ENCODE peak calls at places on chromosome 4, in seven cellular contexts. X is lower leg skin, P is ovary, Q is right lobe of liver, E is tibial nerve, F is IMR-90, R is Peyer's patch. G is an unnamed sample.

GRCh38 chr4:76377922-76378321 is 43.0 kb downstream of the CCDC158 start:
- DNase-seq in E (no peak), F (peak), P (no peak), Q (peak), R (peak), X (no peak), G (peak)

GRCh38 chr4:106358899-106359298 is 9.7 kb downstream of the GIMD1 start:
- DNase-seq in Q (no peak), F (peak), E (no peak), R (no peak), P (no peak), X (no peak), G (no peak)

GRCh38 chr4:38663021-38663800 is 788 bp upstream of the KLF3 start:
- DNase-seq in F (no peak), X (no peak), R (no peak), Q (no peak), P (peak), E (no peak), G (peak)

GRCh38 chr4:153079824-153080486 is 124.3 kb upstream of the TRIM2 start:
- DNase-seq in Q (no peak), F (no peak), P (no peak), R (no peak), E (no peak), X (peak), G (peak)

GRCh38 chr4:153001626-153002025 is 65.5 kb downstream of the FHDC1 start:
- DNase-seq in Q (no peak), X (no peak), R (no peak), F (no peak), P (no peak), E (no peak), G (no peak)

GRCh38 chr4:52234539-52235174 is 183.6 kb downstream of the SPATA18 start:
- DNase-seq in E (peak), F (peak), P (peak), X (no peak), R (no peak), Q (no peak), G (no peak)

GRCh38 chr4:6534618-6535328 is 40.2 kb upstream of the MAN2B2 start:
- DNase-seq in E (no peak), R (no peak), Q (no peak), P (no peak), F (no peak), X (no peak), G (no peak)

GRCh38 chr4:116829187-116829586 is 256.2 kb downstream of the TRAM1L1 start:
- DNase-seq in P (no peak), R (no peak), Q (no peak), X (no peak), E (no peak), F (no peak), G (no peak)

GRCh38 chr4:169774466-169775445 is 17.0 kb upstream of the HPF1 start:
- DNase-seq in Q (peak), E (no peak), R (no peak), X (no peak), P (no peak), F (no peak), G (peak)

GRCh38 chr4:73901031-73901430 is 31.8 kb downstream of the CXCL1 start:
- DNase-seq in Q (no peak), X (no peak), F (peak), R (no peak), E (no peak), P (no peak), G (no peak)

GRCh38 chr4:165944900-165945299 is 71.9 kb downstream of the TLL1 start:
- DNase-seq in X (no peak), R (no peak), F (no peak), P (no peak), Q (no peak), E (no peak), G (no peak)

GRCh38 chr4:102620697-102621497 is 119.7 kb downstream of the NFKB1 start:
- DNase-seq in F (peak), Q (no peak), P (no peak), X (no peak), E (no peak), R (peak), G (peak)

GRCh38 chr4:38314663-38315062 is 349.3 kb upstream of the KLF3 start:
- DNase-seq in F (no peak), X (no peak), P (no peak), E (no peak), R (peak), Q (peak), G (peak)

GRCh38 chr4:142326181-142326580 is 519.9 kb downstream of the INPP4B start:
- DNase-seq in E (no peak), P (no peak), R (no peak), F (no peak), Q (no peak), X (no peak), G (no peak)

GRCh38 chr4:77349796-77350195 is 192.8 kb downstream of the CCNG2 start:
- DNase-seq in R (no peak), E (no peak), P (no peak), Q (no peak), X (no peak), F (no peak), G (no peak)

GRCh38 chr4:128951316-128951715 is 141.8 kb downstream of the JADE1 start:
- DNase-seq in Q (no peak), R (no peak), X (no peak), E (no peak), F (no peak), P (no peak), G (no peak)

GRCh38 chr4:122796801-122797404 is 29.7 kb upstream of the FGF2 start:
- DNase-seq in X (no peak), E (no peak), R (no peak), F (peak), Q (no peak), P (no peak), G (peak)
- TF ChIP-seq POLR2A in X (no peak), E (no peak), R (no peak), F (no peak), Q (no peak), P (no peak), G (no peak)

GRCh38 chr4:2008671-2008920 is 178 bp downstream of the NELFA start:
- DNase-seq in Q (no peak), P (no peak), R (no peak), E (no peak), X (no peak), F (no peak), G (no peak)

GRCh38 chr4:2009651-2010233 is 968 bp upstream of the NELFA start:
- DNase-seq in P (peak), Q (peak), R (peak), F (peak), X (peak), E (peak), G (peak)

GRCh38 chr4:2007804-2008670 is 737 bp downstream of the NELFA start:
- DNase-seq in P (peak), Q (peak), E (no peak), R (no peak), X (no peak), F (peak), G (peak)

GRCh38 chr4:2006956-2007653 is 1.7 kb downstream of the NELFA start:
- DNase-seq in F (no peak), R (no peak), P (no peak), Q (no peak), E (no peak), X (no peak), G (no peak)

GRCh38 chr4:2008921-2009650 is at the start of gene NELFA:
- DNase-seq in X (peak), R (peak), F (peak), Q (peak), E (peak), P (peak), G (peak)
- TF ChIP-seq POLR2A in X (no peak), R (peak), F (peak), Q (peak), E (peak), P (peak), G (peak)

GRCh38 chr4:705278-706082 is at the start of gene PCGF3:
- DNase-seq in R (peak), P (peak), F (peak), X (peak), E (peak), Q (peak), G (peak)
- TF ChIP-seq POLR2A in R (peak), P (peak), F (peak), X (no peak), E (peak), Q (peak), G (peak)

DNA sequence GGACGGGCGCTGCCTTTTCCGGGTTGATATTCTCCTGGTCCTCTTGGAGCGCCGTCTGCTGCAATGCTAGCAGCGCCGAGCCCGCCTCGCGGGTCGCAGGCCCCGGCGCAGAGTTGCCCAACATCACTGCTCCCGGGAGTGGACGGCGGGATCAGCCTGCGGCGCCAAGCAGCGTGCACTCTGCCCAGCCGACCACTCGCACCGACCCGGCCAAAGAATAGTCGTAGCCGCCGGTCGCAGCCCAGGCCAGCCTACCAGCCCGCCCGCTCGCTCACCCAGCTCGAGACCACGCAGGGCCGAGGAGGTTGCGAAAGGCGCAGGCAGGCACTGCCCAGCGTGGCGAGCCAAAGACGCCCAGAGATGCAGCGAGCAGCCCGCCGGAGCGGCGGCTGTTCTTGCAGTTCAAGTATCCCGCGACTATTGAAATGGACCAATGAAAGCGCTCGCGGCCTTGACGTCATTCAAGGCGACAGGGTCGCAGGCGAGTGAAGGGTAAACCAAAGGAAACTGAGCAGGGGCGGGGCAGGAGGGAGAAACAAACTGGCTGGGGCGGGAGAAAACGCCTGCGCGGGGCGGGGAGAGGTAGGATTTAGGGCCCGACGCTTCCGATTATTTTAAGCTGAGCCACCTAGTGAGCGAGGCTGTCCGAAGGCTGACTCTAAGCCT is at the start of gene CCNA2:
- DNase-seq in P (peak), R (peak), X (peak), F (peak), E (peak), Q (peak), G (peak)
- TF ChIP-seq POLR2A in P (no peak), R (no peak), X (no peak), F (peak), E (no peak), Q (peak), G (peak)

GRCh38 chr4:2534904-2535385 is 1.5 kb upstream of the FAM193A start:
- DNase-seq in F (peak), Q (no peak), X (no peak), E (no peak), R (no peak), P (no peak), G (no peak)

GRCh38 chr4:2537011-2537830 is 774 bp downstream of the FAM193A start:
- DNase-seq in Q (peak), E (no peak), F (peak), P (peak), R (peak), X (peak), G (peak)

GRCh38 chr4:2535386-2536192 is 858 bp upstream of the FAM193A start:
- DNase-seq in R (peak), Q (peak), P (peak), E (peak), X (peak), F (peak), G (peak)

DNA sequence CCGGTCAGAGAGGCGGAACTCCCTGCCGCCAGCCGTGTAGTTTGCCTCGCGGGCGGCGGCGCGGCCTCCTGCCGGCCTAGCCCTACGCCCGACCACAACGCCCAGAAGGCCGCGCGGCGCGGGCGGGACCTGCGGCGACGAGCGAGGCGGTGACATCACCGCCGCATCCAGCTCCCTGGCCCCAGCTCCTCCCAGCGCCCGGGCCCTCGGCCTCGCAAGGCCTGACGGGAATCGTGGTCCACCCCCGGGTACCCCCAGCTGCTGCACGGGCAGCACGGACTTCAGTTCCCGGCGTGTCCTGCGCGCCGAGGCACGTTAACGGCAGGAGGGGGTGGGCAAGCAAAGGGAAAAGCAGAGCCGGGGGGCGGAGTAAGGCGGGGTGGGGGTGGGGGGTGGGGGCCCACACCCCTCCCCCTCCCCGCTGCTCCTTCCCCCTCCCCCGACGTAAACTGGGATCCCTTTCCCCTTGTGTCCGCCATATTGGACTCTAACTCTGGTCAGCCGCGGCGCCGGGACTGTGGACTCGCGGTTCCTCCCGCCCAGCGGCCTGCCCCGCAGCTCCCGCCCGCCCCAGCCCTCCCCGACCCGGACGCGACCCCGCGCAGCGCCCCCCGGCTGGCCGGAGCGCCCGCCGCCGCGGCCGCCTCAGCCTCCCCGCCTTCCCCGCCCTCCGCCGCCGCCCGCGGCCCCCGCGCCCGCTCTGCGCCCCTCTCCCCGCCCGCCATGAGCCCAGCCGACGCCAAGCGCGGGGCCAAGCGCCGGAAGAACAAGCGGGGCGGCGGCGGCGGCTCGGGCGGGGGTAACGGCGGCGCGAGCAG is at the start of gene FAM193A:
- DNase-seq in Q (peak), E (peak), F (peak), R (peak), X (peak), P (peak), G (peak)
- TF ChIP-seq POLR2A in Q (peak), E (no peak), F (peak), R (no peak), X (no peak), P (no peak), G (peak)

G was measured in erythroblast.